ENCODE peak calls at places on chromosomes 13 and 19, in five cellular contexts. G is HEK293T, F is choroid plexus epithelial cell, R is dermis blood vessel endothelial cell, S is HFF-Myc. E is an unnamed sample.

GRCh38 chr19:30865481-30865880 is 483.8 kb downstream of the TSHZ3 start:
- DNase-seq in G (no peak), F (no peak), R (no peak), S (no peak), E (no peak)

GRCh38 chr13:49093376-49093775 is 117.7 kb downstream of the FNDC3A start:
- DNase-seq in G (no peak), F (no peak), R (no peak), S (no peak), E (no peak)

GRCh38 chr19:42178791-42179500 is 38.5 kb downstream of the DEDD2 start:
- DNase-seq in G (peak), F (no peak), R (peak), S (no peak), E (peak)

GRCh38 chr13:71374471-71375041 is 492.4 kb downstream of the DACH1 start:
- DNase-seq in G (no peak), F (peak), R (peak), S (no peak), E (no peak)

GRCh38 chr13:46992383-46992952 is 95.6 kb upstream of the HTR2A start:
- DNase-seq in G (peak), F (peak), R (no peak), S (no peak), E (no peak)

GRCh38 chr13:24228852-24229458 is 68.4 kb downstream of the SPATA13 start:
- DNase-seq in G (peak), F (peak), R (peak), S (peak), E (peak)

GRCh38 chr13:41061914-41062837 is 867 bp downstream of the WBP4 start:
- DNase-seq in G (peak), F (peak), R (peak), S (no peak), E (no peak)

GRCh38 chr19:5801796-5802616 is 2.9 kb upstream of the NRTN start:
- DNase-seq in G (no peak), F (peak), R (no peak), S (peak), E (no peak)

GRCh38 chr19:8615813-8616596 is 5.5 kb upstream of the ADAMTS10 start:
- DNase-seq in G (peak), F (peak), R (peak), S (no peak), E (peak)

GRCh38 chr13:108915634-108916497 is 286.5 kb downstream of the MYO16 start:
- DNase-seq in G (peak), F (peak), R (peak), S (peak), E (peak)

GRCh38 chr19:16136185-16137067 is 7.1 kb upstream of the HSH2D start:
- DNase-seq in G (no peak), F (no peak), R (no peak), S (no peak), E (no peak)

GRCh38 chr19:46972301-46972700 is 47.3 kb upstream of the NPAS1 start:
- DNase-seq in G (no peak), F (peak), R (no peak), S (no peak), E (no peak)

GRCh38 chr13:34942732-34943674 is 933 bp downstream of the NBEA start:
- DNase-seq in G (peak), F (no peak), R (no peak), S (no peak), E (peak)